ENCODE peak calls at places on chromosomes 4 and X, in eight cellular contexts. One of them, this sample, is unnamed.

GRCh38 chrX:135302269-135302873 is 6.9 kb upstream of the ETDC start:
- DNase-seq in WERI-Rb-1: no peak
- DNase-seq in tibial nerve: no peak
- DNase-seq in thoracic aorta: no peak
- DNase-seq in AG04449: no peak
- DNase-seq in choroid plexus epithelial cell: no peak
- DNase-seq in IMR-90: no peak
- DNase-seq in Caco-2: no peak
- DNase-seq in this sample: no peak

GRCh38 chr4:185283723-185284122 is 74.3 kb downstream of the SNX25 start:
- DNase-seq in WERI-Rb-1: no peak
- DNase-seq in tibial nerve: no peak
- DNase-seq in thoracic aorta: no peak
- DNase-seq in AG04449: no peak
- DNase-seq in choroid plexus epithelial cell: peak
- DNase-seq in IMR-90: peak
- DNase-seq in Caco-2: no peak
- DNase-seq in this sample: no peak

GRCh38 chr4:165326831-165327210 is 648 bp upstream of the MSMO1 start:
- DNase-seq in WERI-Rb-1: peak
- DNase-seq in tibial nerve: no peak
- DNase-seq in thoracic aorta: no peak
- DNase-seq in AG04449: no peak
- DNase-seq in choroid plexus epithelial cell: peak
- DNase-seq in IMR-90: peak
- DNase-seq in Caco-2: peak
- DNase-seq in this sample: no peak

GRCh38 chrX:102846544-102847236 is 90.4 kb upstream of the RAB40AL start:
- DNase-seq in WERI-Rb-1: no peak
- DNase-seq in tibial nerve: no peak
- DNase-seq in thoracic aorta: no peak
- DNase-seq in AG04449: no peak
- DNase-seq in choroid plexus epithelial cell: peak
- DNase-seq in IMR-90: peak
- DNase-seq in Caco-2: no peak
- DNase-seq in this sample: no peak

GRCh38 chr4:76658231-76659102 is 223.4 kb downstream of the SHROOM3 start:
- DNase-seq in WERI-Rb-1: no peak
- DNase-seq in tibial nerve: no peak
- DNase-seq in thoracic aorta: no peak
- DNase-seq in AG04449: peak
- DNase-seq in choroid plexus epithelial cell: peak
- DNase-seq in IMR-90: peak
- DNase-seq in Caco-2: no peak
- DNase-seq in this sample: peak

GRCh38 chrX:13069771-13070410 is 25.5 kb upstream of the FAM9C start:
- DNase-seq in WERI-Rb-1: no peak
- DNase-seq in tibial nerve: no peak
- DNase-seq in thoracic aorta: no peak
- DNase-seq in AG04449: no peak
- DNase-seq in choroid plexus epithelial cell: peak
- DNase-seq in IMR-90: peak
- DNase-seq in Caco-2: no peak
- DNase-seq in this sample: no peak

GRCh38 chr4:67713531-67714247 is 12.7 kb upstream of the UBA6 start:
- DNase-seq in WERI-Rb-1: no peak
- DNase-seq in tibial nerve: no peak
- DNase-seq in thoracic aorta: no peak
- DNase-seq in AG04449: no peak
- DNase-seq in choroid plexus epithelial cell: peak
- DNase-seq in IMR-90: peak
- DNase-seq in Caco-2: peak
- DNase-seq in this sample: no peak

GRCh38 chr4:89640620-89641366 is 196.2 kb downstream of the SNCA start:
- DNase-seq in WERI-Rb-1: peak
- DNase-seq in tibial nerve: no peak
- DNase-seq in thoracic aorta: no peak
- DNase-seq in AG04449: peak
- DNase-seq in choroid plexus epithelial cell: peak
- DNase-seq in IMR-90: peak
- DNase-seq in Caco-2: peak
- DNase-seq in this sample: no peak

GRCh38 chr4:140697709-140698560 is 58.2 kb downstream of the TBC1D9 start:
- DNase-seq in WERI-Rb-1: no peak
- DNase-seq in tibial nerve: no peak
- DNase-seq in thoracic aorta: no peak
- DNase-seq in AG04449: no peak
- DNase-seq in choroid plexus epithelial cell: no peak
- DNase-seq in IMR-90: no peak
- DNase-seq in Caco-2: no peak
- DNase-seq in this sample: no peak

GRCh38 chr4:26067035-26067434 is 153.0 kb downstream of the SMIM20 start:
- DNase-seq in WERI-Rb-1: no peak
- DNase-seq in tibial nerve: no peak
- DNase-seq in thoracic aorta: no peak
- DNase-seq in AG04449: no peak
- DNase-seq in choroid plexus epithelial cell: no peak
- DNase-seq in IMR-90: no peak
- DNase-seq in Caco-2: no peak
- DNase-seq in this sample: no peak

GRCh38 chrX:41333744-41333993 is 293 bp upstream of the DDX3X start:
- DNase-seq in WERI-Rb-1: no peak
- DNase-seq in tibial nerve: peak
- DNase-seq in thoracic aorta: peak
- DNase-seq in AG04449: no peak
- DNase-seq in choroid plexus epithelial cell: peak
- DNase-seq in IMR-90: peak
- DNase-seq in Caco-2: peak
- DNase-seq in this sample: no peak

GRCh38 chr4:87896020-87896621 is 63.4 kb downstream of the MEPE start:
- DNase-seq in WERI-Rb-1: no peak
- DNase-seq in tibial nerve: no peak
- DNase-seq in thoracic aorta: no peak
- DNase-seq in AG04449: peak
- DNase-seq in choroid plexus epithelial cell: peak
- DNase-seq in IMR-90: peak
- DNase-seq in Caco-2: no peak
- DNase-seq in this sample: peak

GRCh38 chr4:139300431-139301142 is 718 bp upstream of the NAA15 start:
- DNase-seq in WERI-Rb-1: no peak
- DNase-seq in tibial nerve: no peak
- DNase-seq in thoracic aorta: no peak
- DNase-seq in AG04449: no peak
- DNase-seq in choroid plexus epithelial cell: peak
- DNase-seq in IMR-90: peak
- DNase-seq in Caco-2: no peak
- DNase-seq in this sample: no peak

GRCh38 chrX:21813612-21814368 is 25.6 kb upstream of the MBTPS2 start:
- DNase-seq in WERI-Rb-1: no peak
- DNase-seq in tibial nerve: no peak
- DNase-seq in thoracic aorta: no peak
- DNase-seq in AG04449: no peak
- DNase-seq in choroid plexus epithelial cell: no peak
- DNase-seq in IMR-90: no peak
- DNase-seq in Caco-2: peak
- DNase-seq in this sample: no peak

GRCh38 chr4:100100985-100101384 is 89.3 kb downstream of the DDIT4L start:
- DNase-seq in WERI-Rb-1: no peak
- DNase-seq in tibial nerve: no peak
- DNase-seq in thoracic aorta: no peak
- DNase-seq in AG04449: no peak
- DNase-seq in choroid plexus epithelial cell: no peak
- DNase-seq in IMR-90: no peak
- DNase-seq in Caco-2: no peak
- DNase-seq in this sample: no peak

GRCh38 chr4:139568206-139568969 is 12.4 kb upstream of the SETD7 start:
- DNase-seq in WERI-Rb-1: no peak
- DNase-seq in tibial nerve: no peak
- DNase-seq in thoracic aorta: no peak
- DNase-seq in AG04449: no peak
- DNase-seq in choroid plexus epithelial cell: peak
- DNase-seq in IMR-90: no peak
- DNase-seq in Caco-2: no peak
- DNase-seq in this sample: no peak

DNA sequence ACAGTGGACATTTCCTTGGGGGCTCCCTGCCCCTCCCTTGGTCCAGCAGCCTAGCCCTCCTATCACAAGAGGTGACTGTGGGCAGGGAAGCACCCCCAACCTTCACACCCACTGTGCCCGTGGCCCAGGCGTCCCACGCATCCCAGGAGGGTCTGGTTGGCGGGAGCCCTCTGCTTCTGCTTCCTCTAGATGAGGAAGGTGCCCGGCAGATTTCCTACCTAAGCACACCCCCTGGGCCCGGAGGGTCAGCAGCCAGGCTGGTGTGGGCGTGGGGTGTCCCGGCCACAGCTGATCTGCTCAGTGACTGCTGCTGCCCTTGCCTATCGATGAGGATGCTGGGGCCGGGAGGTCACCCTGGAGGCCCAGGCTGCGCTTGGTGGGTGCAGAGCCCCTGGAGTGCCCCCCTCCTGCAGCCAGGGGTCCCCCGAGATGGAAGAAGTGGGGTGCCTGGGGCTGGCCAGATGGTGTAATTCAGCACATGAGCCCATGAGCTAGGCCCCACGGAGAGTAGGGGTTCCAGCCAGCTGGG is 12.2 kb downstream of the SH3BP2 start:
- DNase-seq in WERI-Rb-1: no peak
- DNase-seq in tibial nerve: no peak
- DNase-seq in thoracic aorta: no peak
- DNase-seq in AG04449: no peak
- DNase-seq in choroid plexus epithelial cell: no peak
- DNase-seq in IMR-90: no peak
- DNase-seq in Caco-2: no peak
- DNase-seq in this sample: no peak
- H3K4me3 ChIP-seq in WERI-Rb-1: no peak
- H3K4me3 ChIP-seq in tibial nerve: no peak
- H3K4me3 ChIP-seq in thoracic aorta: no peak
- H3K4me3 ChIP-seq in AG04449: no peak
- H3K4me3 ChIP-seq in choroid plexus epithelial cell: no peak
- H3K4me3 ChIP-seq in IMR-90: no peak
- H3K4me3 ChIP-seq in Caco-2: no peak
- H3K4me3 ChIP-seq in this sample: no peak

DNA sequence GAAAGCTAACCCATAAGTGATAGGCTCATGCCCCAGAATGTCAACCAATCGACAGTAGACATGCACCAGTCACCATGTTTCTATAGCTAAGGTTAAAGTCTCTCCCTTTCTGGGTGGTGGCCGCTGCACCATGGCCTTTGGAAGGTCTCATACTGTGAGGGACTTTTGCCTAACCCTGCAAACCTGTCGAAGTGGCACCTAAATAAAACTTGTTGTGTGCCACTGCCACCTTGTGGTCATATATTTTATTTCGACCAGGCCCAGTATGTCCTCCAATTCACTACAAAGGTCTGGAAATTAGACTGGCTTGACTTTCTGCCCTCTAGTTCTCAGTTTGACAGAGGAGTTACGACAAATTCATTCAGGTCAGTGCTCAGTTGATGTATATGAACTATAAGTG is 163.1 kb downstream of the SMARCA1 start:
- DNase-seq in WERI-Rb-1: peak
- DNase-seq in tibial nerve: no peak
- DNase-seq in thoracic aorta: no peak
- DNase-seq in AG04449: no peak
- DNase-seq in choroid plexus epithelial cell: peak
- DNase-seq in IMR-90: peak
- DNase-seq in Caco-2: peak
- DNase-seq in this sample: no peak
- TF ChIP-seq CTCF in WERI-Rb-1: peak
- TF ChIP-seq CTCF in tibial nerve: peak
- TF ChIP-seq CTCF in thoracic aorta: peak
- TF ChIP-seq CTCF in AG04449: no peak
- TF ChIP-seq CTCF in choroid plexus epithelial cell: peak
- TF ChIP-seq CTCF in IMR-90: peak
- TF ChIP-seq CTCF in Caco-2: peak
- TF ChIP-seq CTCF in this sample: peak

GRCh38 chr4:42420120-42420519 is 22.8 kb downstream of the SHISA3 start:
- DNase-seq in WERI-Rb-1: no peak
- DNase-seq in tibial nerve: no peak
- DNase-seq in thoracic aorta: no peak
- DNase-seq in AG04449: no peak
- DNase-seq in choroid plexus epithelial cell: no peak
- DNase-seq in IMR-90: peak
- DNase-seq in Caco-2: no peak
- DNase-seq in this sample: no peak

GRCh38 chr4:42417491-42417890 is 20.2 kb downstream of the SHISA3 start:
- DNase-seq in WERI-Rb-1: no peak
- DNase-seq in tibial nerve: no peak
- DNase-seq in thoracic aorta: no peak
- DNase-seq in AG04449: no peak
- DNase-seq in choroid plexus epithelial cell: no peak
- DNase-seq in IMR-90: peak
- DNase-seq in Caco-2: no peak
- DNase-seq in this sample: no peak

GRCh38 chr4:42412251-42412650 is 15.0 kb downstream of the SHISA3 start:
- DNase-seq in WERI-Rb-1: no peak
- DNase-seq in tibial nerve: no peak
- DNase-seq in thoracic aorta: no peak
- DNase-seq in AG04449: peak
- DNase-seq in choroid plexus epithelial cell: peak
- DNase-seq in IMR-90: peak
- DNase-seq in Caco-2: no peak
- DNase-seq in this sample: peak

GRCh38 chr4:42411803-42412202 is 14.5 kb downstream of the SHISA3 start:
- DNase-seq in WERI-Rb-1: no peak
- DNase-seq in tibial nerve: no peak
- DNase-seq in thoracic aorta: no peak
- DNase-seq in AG04449: no peak
- DNase-seq in choroid plexus epithelial cell: peak
- DNase-seq in IMR-90: peak
- DNase-seq in Caco-2: no peak
- DNase-seq in this sample: no peak

GRCh38 chr4:42416017-42416416 is 18.7 kb downstream of the SHISA3 start:
- DNase-seq in WERI-Rb-1: no peak
- DNase-seq in tibial nerve: no peak
- DNase-seq in thoracic aorta: no peak
- DNase-seq in AG04449: no peak
- DNase-seq in choroid plexus epithelial cell: no peak
- DNase-seq in IMR-90: no peak
- DNase-seq in Caco-2: no peak
- DNase-seq in this sample: no peak
- H3K4me3 ChIP-seq in WERI-Rb-1: no peak
- H3K4me3 ChIP-seq in tibial nerve: no peak
- H3K4me3 ChIP-seq in thoracic aorta: no peak
- H3K4me3 ChIP-seq in AG04449: no peak
- H3K4me3 ChIP-seq in choroid plexus epithelial cell: no peak
- H3K4me3 ChIP-seq in IMR-90: no peak
- H3K4me3 ChIP-seq in Caco-2: no peak
- H3K4me3 ChIP-seq in this sample: no peak

DNA sequence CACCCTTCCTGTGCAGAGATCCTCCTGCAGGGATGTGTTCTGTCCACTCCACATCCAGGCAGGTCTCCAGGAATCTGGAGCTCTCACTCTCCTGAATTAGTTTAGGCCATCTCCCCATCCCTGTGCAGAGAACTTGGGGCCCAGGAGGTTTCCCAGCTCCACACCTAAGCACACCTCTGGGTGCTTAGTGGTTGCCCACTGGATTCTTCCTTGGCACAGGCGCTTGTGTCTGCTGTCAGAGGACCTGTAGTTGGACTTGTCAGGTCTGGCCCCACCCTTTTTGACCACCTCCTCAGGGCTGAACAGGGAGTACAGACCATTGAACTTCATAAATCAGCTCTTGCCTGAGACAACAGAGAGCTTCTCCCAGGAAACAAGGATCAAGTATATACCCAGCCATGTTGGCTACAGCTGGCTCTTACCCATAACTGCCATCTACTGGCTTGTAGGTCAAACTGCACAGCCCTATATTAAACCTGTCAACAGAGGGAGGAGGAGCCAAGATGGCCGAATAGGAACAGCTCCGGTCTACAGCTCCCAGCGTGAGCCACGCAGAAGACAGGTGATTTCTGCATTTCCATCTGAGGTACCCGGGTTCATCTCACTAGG is 275.5 kb downstream of the PPARGC1A start:
- DNase-seq in WERI-Rb-1: peak
- DNase-seq in tibial nerve: no peak
- DNase-seq in thoracic aorta: no peak
- DNase-seq in AG04449: no peak
- DNase-seq in choroid plexus epithelial cell: peak
- DNase-seq in IMR-90: peak
- DNase-seq in Caco-2: peak
- DNase-seq in this sample: no peak
- TF ChIP-seq CTCF in WERI-Rb-1: peak
- TF ChIP-seq CTCF in tibial nerve: no peak
- TF ChIP-seq CTCF in thoracic aorta: no peak
- TF ChIP-seq CTCF in AG04449: no peak
- TF ChIP-seq CTCF in choroid plexus epithelial cell: no peak
- TF ChIP-seq CTCF in IMR-90: peak
- TF ChIP-seq CTCF in Caco-2: peak
- TF ChIP-seq CTCF in this sample: no peak